ENCODE peak calls at places on chromosomes 16 and 17, in six cellular contexts. One of them, this sample, is unnamed.

GRCh38 chr17:82047379-82047778 is 4.2 kb downstream of the RFNG start:
- DNase-seq in nucleus accumbens: no peak
- DNase-seq in NCI-H748 treated with DMSO at 0.1 percent for 48 hours: no peak
- DNase-seq in stimulated activated CD8-positive, alpha-beta memory T cell treated with anti-CD3 and anti-CD28 coated beads, Interleukin-15, amount 100 ng/mL, for 24 hours: no peak
- DNase-seq in T-helper 2 cell: no peak
- DNase-seq in substantia nigra: no peak
- DNase-seq in this sample: no peak

GRCh38 chr17:82892869-82893565 is 53.2 kb upstream of the ZNF750 start:
- DNase-seq in T-helper 2 cell: peak; percentile 89
- DNase-seq in substantia nigra: no peak
- DNase-seq in stimulated activated CD8-positive, alpha-beta memory T cell treated with anti-CD3 and anti-CD28 coated beads, Interleukin-15, amount 100 ng/mL, for 24 hours: no peak
- DNase-seq in nucleus accumbens: no peak
- DNase-seq in NCI-H748 treated with DMSO at 0.1 percent for 48 hours: no peak
- DNase-seq in this sample: no peak

GRCh38 chr17:31917065-31917529 is 15.6 kb upstream of the UTP6 start:
- DNase-seq in nucleus accumbens: no peak
- DNase-seq in substantia nigra: no peak
- DNase-seq in NCI-H748 treated with DMSO at 0.1 percent for 48 hours: no peak
- DNase-seq in stimulated activated CD8-positive, alpha-beta memory T cell treated with anti-CD3 and anti-CD28 coated beads, Interleukin-15, amount 100 ng/mL, for 24 hours: no peak
- DNase-seq in T-helper 2 cell: no peak
- DNase-seq in this sample: no peak

GRCh38 chr16:19116711-19117449 is 3.1 kb downstream of the ITPRIPL2 start:
- DNase-seq in NCI-H748 treated with DMSO at 0.1 percent for 48 hours: no peak
- DNase-seq in T-helper 2 cell: no peak
- DNase-seq in substantia nigra: no peak
- DNase-seq in stimulated activated CD8-positive, alpha-beta memory T cell treated with anti-CD3 and anti-CD28 coated beads, Interleukin-15, amount 100 ng/mL, for 24 hours: no peak
- DNase-seq in nucleus accumbens: no peak
- DNase-seq in this sample: no peak

GRCh38 chr16:56643833-56644232 is 5.4 kb downstream of the MT1A start:
- DNase-seq in substantia nigra: no peak
- DNase-seq in stimulated activated CD8-positive, alpha-beta memory T cell treated with anti-CD3 and anti-CD28 coated beads, Interleukin-15, amount 100 ng/mL, for 24 hours: no peak
- DNase-seq in nucleus accumbens: no peak
- DNase-seq in T-helper 2 cell: no peak
- DNase-seq in NCI-H748 treated with DMSO at 0.1 percent for 48 hours: no peak
- DNase-seq in this sample: no peak

GRCh38 chr16:87653234-87653633 is 50.9 kb downstream of the JPH3 start:
- DNase-seq in stimulated activated CD8-positive, alpha-beta memory T cell treated with anti-CD3 and anti-CD28 coated beads, Interleukin-15, amount 100 ng/mL, for 24 hours: no peak
- DNase-seq in T-helper 2 cell: no peak
- DNase-seq in nucleus accumbens: no peak
- DNase-seq in NCI-H748 treated with DMSO at 0.1 percent for 48 hours: no peak
- DNase-seq in substantia nigra: no peak
- DNase-seq in this sample: no peak

GRCh38 chr16:73216932-73217331 is 169.0 kb upstream of the ZFHX3 start:
- DNase-seq in substantia nigra: no peak
- DNase-seq in stimulated activated CD8-positive, alpha-beta memory T cell treated with anti-CD3 and anti-CD28 coated beads, Interleukin-15, amount 100 ng/mL, for 24 hours: no peak
- DNase-seq in nucleus accumbens: no peak
- DNase-seq in NCI-H748 treated with DMSO at 0.1 percent for 48 hours: no peak
- DNase-seq in T-helper 2 cell: no peak
- DNase-seq in this sample: no peak

GRCh38 chr17:69714659-69715058 is 300.2 kb downstream of the MAP2K6 start:
- DNase-seq in T-helper 2 cell: no peak
- DNase-seq in nucleus accumbens: no peak
- DNase-seq in NCI-H748 treated with DMSO at 0.1 percent for 48 hours: no peak
- DNase-seq in stimulated activated CD8-positive, alpha-beta memory T cell treated with anti-CD3 and anti-CD28 coated beads, Interleukin-15, amount 100 ng/mL, for 24 hours: no peak
- DNase-seq in substantia nigra: no peak
- DNase-seq in this sample: no peak

GRCh38 chr17:45753645-45754225 is 30.4 kb upstream of the CRHR1 start:
- DNase-seq in substantia nigra: no peak
- DNase-seq in nucleus accumbens: no peak
- DNase-seq in T-helper 2 cell: no peak
- DNase-seq in NCI-H748 treated with DMSO at 0.1 percent for 48 hours: no peak
- DNase-seq in stimulated activated CD8-positive, alpha-beta memory T cell treated with anti-CD3 and anti-CD28 coated beads, Interleukin-15, amount 100 ng/mL, for 24 hours: no peak
- DNase-seq in this sample: no peak

GRCh38 chr16:31191697-31192428 is 10.7 kb downstream of the PYCARD start:
- DNase-seq in nucleus accumbens: no peak
- DNase-seq in substantia nigra: no peak
- DNase-seq in NCI-H748 treated with DMSO at 0.1 percent for 48 hours: no peak
- DNase-seq in stimulated activated CD8-positive, alpha-beta memory T cell treated with anti-CD3 and anti-CD28 coated beads, Interleukin-15, amount 100 ng/mL, for 24 hours: no peak
- DNase-seq in T-helper 2 cell: no peak
- DNase-seq in this sample: no peak

GRCh38 chr17:67054011-67054591 is 9.7 kb downstream of the CACNG1 start:
- DNase-seq in T-helper 2 cell: no peak
- DNase-seq in substantia nigra: no peak
- DNase-seq in NCI-H748 treated with DMSO at 0.1 percent for 48 hours: no peak
- DNase-seq in stimulated activated CD8-positive, alpha-beta memory T cell treated with anti-CD3 and anti-CD28 coated beads, Interleukin-15, amount 100 ng/mL, for 24 hours: no peak
- DNase-seq in nucleus accumbens: no peak
- DNase-seq in this sample: no peak

GRCh38 chr16:52182840-52183239 is 364.1 kb downstream of the TOX3 start:
- DNase-seq in NCI-H748 treated with DMSO at 0.1 percent for 48 hours: no peak
- DNase-seq in nucleus accumbens: no peak
- DNase-seq in stimulated activated CD8-positive, alpha-beta memory T cell treated with anti-CD3 and anti-CD28 coated beads, Interleukin-15, amount 100 ng/mL, for 24 hours: no peak
- DNase-seq in T-helper 2 cell: no peak
- DNase-seq in substantia nigra: no peak
- DNase-seq in this sample: no peak

GRCh38 chr17:39601010-39601597 is 6.6 kb downstream of the NEUROD2 start:
- DNase-seq in NCI-H748 treated with DMSO at 0.1 percent for 48 hours: no peak
- DNase-seq in nucleus accumbens: no peak
- DNase-seq in T-helper 2 cell: no peak
- DNase-seq in substantia nigra: no peak
- DNase-seq in stimulated activated CD8-positive, alpha-beta memory T cell treated with anti-CD3 and anti-CD28 coated beads, Interleukin-15, amount 100 ng/mL, for 24 hours: no peak
- DNase-seq in this sample: no peak

GRCh38 chr17:44688675-44689491 is 693 bp downstream of the CCDC43 start:
- DNase-seq in stimulated activated CD8-positive, alpha-beta memory T cell treated with anti-CD3 and anti-CD28 coated beads, Interleukin-15, amount 100 ng/mL, for 24 hours: no peak
- DNase-seq in substantia nigra: no peak
- DNase-seq in nucleus accumbens: no peak
- DNase-seq in NCI-H748 treated with DMSO at 0.1 percent for 48 hours: no peak
- DNase-seq in T-helper 2 cell: no peak
- DNase-seq in this sample: no peak

GRCh38 chr17:17382060-17382449 is 78.9 kb downstream of the NT5M start:
- DNase-seq in nucleus accumbens: no peak
- DNase-seq in NCI-H748 treated with DMSO at 0.1 percent for 48 hours: no peak
- DNase-seq in stimulated activated CD8-positive, alpha-beta memory T cell treated with anti-CD3 and anti-CD28 coated beads, Interleukin-15, amount 100 ng/mL, for 24 hours: no peak
- DNase-seq in T-helper 2 cell: no peak
- DNase-seq in substantia nigra: no peak
- DNase-seq in this sample: no peak

GRCh38 chr17:31448467-31449077 is 57.1 kb downstream of the RAB11FIP4 start:
- DNase-seq in stimulated activated CD8-positive, alpha-beta memory T cell treated with anti-CD3 and anti-CD28 coated beads, Interleukin-15, amount 100 ng/mL, for 24 hours: no peak
- DNase-seq in nucleus accumbens: no peak
- DNase-seq in T-helper 2 cell: no peak
- DNase-seq in NCI-H748 treated with DMSO at 0.1 percent for 48 hours: no peak
- DNase-seq in substantia nigra: no peak
- DNase-seq in this sample: no peak

GRCh38 chr16:12612598-12613101 is 191.0 kb downstream of the CPPED1 start:
- DNase-seq in NCI-H748 treated with DMSO at 0.1 percent for 48 hours: no peak
- DNase-seq in nucleus accumbens: no peak
- DNase-seq in substantia nigra: no peak
- DNase-seq in T-helper 2 cell: no peak
- DNase-seq in stimulated activated CD8-positive, alpha-beta memory T cell treated with anti-CD3 and anti-CD28 coated beads, Interleukin-15, amount 100 ng/mL, for 24 hours: no peak
- DNase-seq in this sample: no peak

GRCh38 chr16:580141-580945 is 9.5 kb upstream of the RAB40C start:
- DNase-seq in substantia nigra: no peak
- DNase-seq in stimulated activated CD8-positive, alpha-beta memory T cell treated with anti-CD3 and anti-CD28 coated beads, Interleukin-15, amount 100 ng/mL, for 24 hours: no peak
- DNase-seq in T-helper 2 cell: no peak
- DNase-seq in nucleus accumbens: no peak
- DNase-seq in NCI-H748 treated with DMSO at 0.1 percent for 48 hours: no peak
- DNase-seq in this sample: no peak

GRCh38 chr16:30889721-30890120 is 4.2 kb downstream of the BCL7C start:
- DNase-seq in T-helper 2 cell: no peak
- DNase-seq in substantia nigra: no peak
- DNase-seq in NCI-H748 treated with DMSO at 0.1 percent for 48 hours: no peak
- DNase-seq in nucleus accumbens: no peak
- DNase-seq in stimulated activated CD8-positive, alpha-beta memory T cell treated with anti-CD3 and anti-CD28 coated beads, Interleukin-15, amount 100 ng/mL, for 24 hours: no peak
- DNase-seq in this sample: no peak

GRCh38 chr17:36627101-36627500 is 25.7 kb downstream of the MRM1 start:
- DNase-seq in substantia nigra: no peak
- DNase-seq in nucleus accumbens: no peak
- DNase-seq in T-helper 2 cell: no peak
- DNase-seq in NCI-H748 treated with DMSO at 0.1 percent for 48 hours: peak; percentile 83
- DNase-seq in stimulated activated CD8-positive, alpha-beta memory T cell treated with anti-CD3 and anti-CD28 coated beads, Interleukin-15, amount 100 ng/mL, for 24 hours: no peak
- DNase-seq in this sample: no peak

GRCh38 chr17:15453782-15454181 is 13.6 kb downstream of the CDRT4 start:
- DNase-seq in T-helper 2 cell: no peak
- DNase-seq in stimulated activated CD8-positive, alpha-beta memory T cell treated with anti-CD3 and anti-CD28 coated beads, Interleukin-15, amount 100 ng/mL, for 24 hours: no peak
- DNase-seq in NCI-H748 treated with DMSO at 0.1 percent for 48 hours: no peak
- DNase-seq in substantia nigra: peak; percentile 42
- DNase-seq in nucleus accumbens: peak; percentile 60
- DNase-seq in this sample: no peak

This sample was measured in HS-5.